ENCODE peak calls at places on chromosomes 7 and 10, in six cellular contexts. B is heart right ventricle, K is GM23338, Q is endodermal cell, M is A549, L is kidney. R is an unnamed sample.

GRCh38 chr10:72116372-72116771 is 28.0 kb upstream of the SPOCK2 start:
- DNase-seq in B (no peak), K (no peak), Q (no peak), M (no peak), L (no peak), R (no peak)

GRCh38 chr7:148856035-148856881 is 27.8 kb downstream of the EZH2 start:
- DNase-seq in B (peak), K (peak), Q (peak), M (peak), L (no peak), R (peak)

GRCh38 chr7:55120074-55120473 is 101.3 kb downstream of the EGFR start:
- DNase-seq in B (no peak), K (no peak), Q (no peak), M (no peak), L (no peak), R (no peak)

GRCh38 chr10:119177708-119178370 is 773 bp downstream of the PRDX3 start:
- DNase-seq in B (no peak), K (no peak), Q (no peak), M (no peak), L (no peak), R (no peak)

GRCh38 chr10:77350711-77351119 is 286.9 kb downstream of the KCNMA1 start:
- DNase-seq in B (no peak), K (no peak), Q (no peak), M (peak), L (no peak), R (no peak)

GRCh38 chr10:117318909-117319308 is 56.3 kb downstream of the PDZD8 start:
- DNase-seq in B (no peak), K (no peak), Q (no peak), M (peak), L (no peak), R (no peak)

GRCh38 chr10:132638130-132638515 is 100.5 kb downstream of the INPP5A start:
- DNase-seq in B (no peak), K (no peak), Q (no peak), M (no peak), L (no peak), R (no peak)

GRCh38 chr7:4880218-4880617 is 3.3 kb downstream of the RADIL start:
- DNase-seq in B (no peak), K (no peak), Q (no peak), M (no peak), L (no peak), R (no peak)

GRCh38 chr10:77681839-77682238 is 44.2 kb upstream of the KCNMA1 start:
- DNase-seq in B (no peak), K (no peak), Q (peak), M (no peak), L (no peak), R (no peak)

GRCh38 chr10:36608251-36608650 is 517.1 kb upstream of the ANKRD30A start:
- DNase-seq in B (no peak), K (no peak), Q (no peak), M (no peak), L (no peak), R (no peak)

GRCh38 chr10:46301721-46302479 is 15.1 kb downstream of the ANTXRL start:
- DNase-seq in B (no peak), K (no peak), Q (no peak), M (no peak), L (no peak), R (no peak)

GRCh38 chr10:27504897-27505457 is 873 bp downstream of the RAB18 start:
- DNase-seq in B (no peak), K (no peak), Q (no peak), M (no peak), L (no peak), R (no peak)

GRCh38 chr7:108358553-108358952 is 97.7 kb downstream of the NRCAM start:
- DNase-seq in B (no peak), K (peak), Q (no peak), M (peak), L (no peak), R (no peak)

GRCh38 chr7:14691597-14692203 is 210.9 kb downstream of the DGKB start:
- DNase-seq in B (peak), K (peak), Q (peak), M (no peak), L (peak), R (peak)

GRCh38 chr10:35130588-35131146 is 4.0 kb downstream of the CREM start:
- DNase-seq in B (no peak), K (no peak), Q (no peak), M (no peak), L (no peak), R (no peak)
- H3K27ac ChIP-seq in B (peak), K (no peak), Q (no peak), M (no peak), L (no peak), R (no peak)

GRCh38 chr10:19683965-19684364 is 132.3 kb upstream of the PLXDC2 start:
- DNase-seq in B (no peak), K (peak), Q (no peak), M (no peak), L (no peak), R (no peak)
- TF ChIP-seq CTCF in B (no peak), K (peak), Q (peak), M (no peak), L (no peak), R (no peak)

GRCh38 chr10:87622290-87623004 is 37.2 kb upstream of the PAPSS2 start:
- DNase-seq in B (no peak), K (peak), Q (peak), M (no peak), L (no peak), R (no peak)

GRCh38 chr10:87619705-87620104 is 40.0 kb upstream of the PAPSS2 start:
- DNase-seq in B (no peak), K (no peak), Q (no peak), M (no peak), L (no peak), R (no peak)

GRCh38 chr10:87623191-87623590 is 36.5 kb upstream of the PAPSS2 start:
- DNase-seq in B (no peak), K (no peak), Q (no peak), M (no peak), L (no peak), R (no peak)

GRCh38 chr10:87626422-87626892 is 33.2 kb upstream of the PAPSS2 start:
- DNase-seq in B (no peak), K (peak), Q (peak), M (no peak), L (no peak), R (no peak)

GRCh38 chr10:87625658-87626057 is 34.0 kb upstream of the PAPSS2 start:
- DNase-seq in B (no peak), K (peak), Q (no peak), M (no peak), L (no peak), R (no peak)
- H3K27ac ChIP-seq in B (no peak), K (peak), Q (no peak), M (no peak), L (no peak), R (no peak)

GRCh38 chr10:126902157-126902556 is 3.1 kb upstream of the DOCK1 start:
- DNase-seq in B (no peak), K (no peak), Q (no peak), M (peak), L (peak), R (no peak)
- TF ChIP-seq CTCF in B (no peak), K (no peak), Q (peak), M (no peak), L (no peak), R (no peak)

GRCh38 chr7:30722671-30723070 is 29.3 kb upstream of the INMT start:
- DNase-seq in B (no peak), K (no peak), Q (no peak), M (no peak), L (peak), R (no peak)

GRCh38 chr7:30713397-30713796 is 31.1 kb upstream of the CRHR2 start:
- DNase-seq in B (no peak), K (no peak), Q (no peak), M (no peak), L (peak), R (no peak)

GRCh38 chr7:30721211-30721610 is 30.7 kb upstream of the INMT start:
- DNase-seq in B (no peak), K (no peak), Q (no peak), M (no peak), L (peak), R (no peak)

DNA sequence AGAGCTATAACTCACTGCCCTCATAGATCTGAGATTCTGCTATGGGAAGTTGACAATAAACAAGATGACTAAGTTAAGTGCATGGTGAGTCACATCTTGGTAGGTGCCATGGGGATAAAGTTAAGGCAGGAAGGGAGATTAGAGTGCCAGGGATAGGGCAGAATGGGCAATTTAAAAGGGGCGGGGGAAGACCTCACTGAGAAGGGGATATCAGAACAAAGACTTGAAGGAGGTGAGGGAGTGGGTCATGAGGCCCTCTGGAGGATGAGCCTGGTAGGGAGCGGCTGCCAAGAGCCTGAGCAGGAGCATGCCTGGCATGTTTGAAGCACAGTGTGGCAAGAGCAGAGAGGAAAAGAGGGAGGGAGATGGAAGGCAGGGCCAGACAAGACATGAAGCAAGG is 34.8 kb upstream of the INMT start:
- DNase-seq in B (no peak), K (peak), Q (peak), M (no peak), L (peak), R (no peak)
- H3K27ac ChIP-seq in B (no peak), K (no peak), Q (no peak), M (no peak), L (no peak), R (no peak)

DNA sequence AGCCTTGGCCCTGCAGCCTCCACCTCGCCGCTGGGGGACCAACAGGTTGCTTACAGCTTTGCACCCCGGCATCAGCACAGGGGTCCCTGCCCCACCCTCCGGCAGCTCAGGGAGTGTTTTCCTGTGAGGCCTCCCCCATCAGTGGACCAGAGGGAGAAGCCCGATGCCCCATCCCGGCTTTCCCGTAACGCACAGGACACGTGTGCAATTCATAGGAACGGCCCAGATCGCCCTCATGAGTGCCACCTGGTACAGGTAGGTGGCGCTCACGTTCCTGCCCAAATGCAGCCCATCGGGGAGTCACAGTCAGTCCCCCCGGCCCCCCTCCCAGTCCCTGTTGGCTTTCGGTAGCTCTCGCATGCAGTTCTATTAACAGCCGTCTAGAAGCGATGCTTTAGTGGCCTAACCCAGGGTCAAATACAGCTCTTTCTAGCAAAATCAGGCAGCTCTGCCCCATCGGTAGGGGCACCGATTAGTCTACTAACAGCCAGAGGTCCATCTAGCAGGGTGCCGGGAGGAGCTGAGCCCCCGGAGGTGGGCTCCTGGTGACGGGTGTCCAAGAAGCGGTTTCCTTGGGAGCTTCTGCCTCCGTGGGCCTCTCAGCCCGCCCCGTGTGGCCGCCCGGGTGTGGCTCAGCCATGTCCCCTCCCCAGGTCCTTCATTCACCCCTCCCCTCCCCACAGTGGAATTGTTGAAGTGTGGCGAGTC is 48.4 kb upstream of the GTF2IRD1 start:
- DNase-seq in B (no peak), K (peak), Q (peak), M (peak), L (peak), R (no peak)
- TF ChIP-seq CTCF in B (peak), K (peak), Q (peak), M (peak), L (peak), R (no peak)

GRCh38 chr7:135706858-135707569 is 21.0 kb downstream of the SLC13A4 start:
- DNase-seq in B (no peak), K (no peak), Q (no peak), M (no peak), L (no peak), R (no peak)
- H3K27ac ChIP-seq in B (no peak), K (no peak), Q (no peak), M (no peak), L (no peak), R (no peak)

DNA sequence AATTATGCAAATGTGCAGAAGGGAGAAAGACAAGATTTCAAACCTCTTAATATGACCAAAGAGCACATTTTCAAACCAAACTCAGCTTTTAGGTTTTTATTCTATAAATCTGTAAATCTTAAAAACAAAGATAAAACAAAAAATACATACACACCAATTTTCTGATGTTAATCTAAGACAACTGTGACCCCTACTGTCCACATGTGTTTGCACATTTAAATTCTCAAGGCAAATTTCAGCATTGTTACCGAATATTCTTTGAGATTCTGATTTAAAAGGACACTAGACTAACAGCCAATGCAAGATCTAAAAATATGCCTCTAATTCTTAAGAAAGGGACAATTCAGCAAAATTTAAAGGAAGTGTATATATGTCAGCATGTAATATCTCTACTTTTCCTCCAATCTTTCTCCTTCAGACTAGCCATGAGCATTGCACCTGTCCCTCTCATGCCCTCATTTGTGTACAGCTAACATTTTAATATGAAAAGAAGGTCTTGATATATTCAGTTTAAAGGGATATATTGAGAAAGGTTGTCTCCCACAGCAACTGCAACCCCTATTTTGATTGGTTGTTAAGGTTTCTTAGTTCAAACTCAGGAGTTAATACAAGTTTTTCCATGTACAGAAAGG is 417.9 kb downstream of the IPMK start:
- DNase-seq in B (no peak), K (peak), Q (no peak), M (no peak), L (no peak), R (no peak)
- TF ChIP-seq CTCF in B (peak), K (peak), Q (peak), M (peak), L (peak), R (no peak)

R was measured in CD4-positive, alpha-beta T cell.